ENCODE peak calls at places on chromosomes 1 and 21, in four cellular contexts. H, N, Y and W are unnamed samples.

GRCh38 chr1:14672030-14672429 is 73.5 kb downstream of the KAZN start:
- DNase-seq in Y (no peak), N (no peak), H (no peak), W (no peak)

GRCh38 chr1:10900265-10900651 is 103.8 kb upstream of the CASZ1 start:
- DNase-seq in H (no peak), Y (no peak), N (no peak), W (no peak)

GRCh38 chr1:3049164-3049563 is 19.8 kb upstream of the PRDM16 start:
- DNase-seq in H (no peak), Y (no peak), N (no peak), W (peak)

GRCh38 chr21:19245188-19245580 is 841.6 kb upstream of the TMPRSS15 start:
- DNase-seq in N (no peak), H (no peak), Y (no peak), W (no peak)

GRCh38 chr1:19220991-19221390 is 10.9 kb upstream of the UBR4 start:
- DNase-seq in H (no peak), N (no peak), Y (no peak), W (no peak)

GRCh38 chr21:28069446-28069845 is 923.2 kb downstream of the LTN1 start:
- DNase-seq in H (no peak), Y (no peak), N (no peak), W (no peak)

GRCh38 chr1:234927968-234928635 is 200.5 kb downstream of the TOMM20 start:
- DNase-seq in Y (no peak), H (no peak), N (no peak), W (no peak)

GRCh38 chr1:230901711-230902110 is 33.4 kb upstream of the C1orf198 start:
- DNase-seq in Y (peak), N (no peak), H (no peak), W (no peak)

GRCh38 chr1:3270403-3271245 is 183.8 kb upstream of the ARHGEF16 start:
- DNase-seq in H (no peak), N (no peak), Y (no peak), W (no peak)

GRCh38 chr1:240092301-240093119 is 827 bp downstream of the FMN2 start:
- DNase-seq in H (peak), Y (no peak), N (no peak), W (peak)

GRCh38 chr1:167683641-167684502 is 37.9 kb upstream of the MPZL1 start:
- DNase-seq in H (peak), N (no peak), Y (peak), W (no peak)

GRCh38 chr1:60848583-60849188 is 233.7 kb upstream of the NFIA start:
- DNase-seq in N (no peak), H (no peak), Y (no peak), W (no peak)

GRCh38 chr1:212529211-212529731 is 79.3 kb upstream of the ATF3 start:
- DNase-seq in H (no peak), Y (no peak), N (no peak), W (no peak)

GRCh38 chr1:100027212-100027611 is 57.4 kb downstream of the SLC35A3 start:
- DNase-seq in H (no peak), Y (no peak), N (no peak), W (no peak)

GRCh38 chr1:47707887-47708535 is 270.2 kb downstream of the FOXD2 start:
- DNase-seq in N (no peak), Y (no peak), H (no peak), W (no peak)

GRCh38 chr1:109547412-109548320 is 749 bp upstream of the GNAI3 start:
- DNase-seq in Y (no peak), N (no peak), H (no peak), W (no peak)

GRCh38 chr1:168960595-168960994 is 145.9 kb upstream of the ATP1B1 start:
- DNase-seq in H (no peak), Y (no peak), N (no peak), W (no peak)

GRCh38 chr21:39105836-39106235 is 77.4 kb downstream of the PSMG1 start:
- DNase-seq in Y (no peak), N (no peak), H (no peak), W (no peak)

GRCh38 chr1:116066868-116067563 is 44.2 kb upstream of the MAB21L3 start:
- DNase-seq in H (no peak), Y (no peak), N (no peak), W (no peak)

GRCh38 chr1:243396876-243397275 is 141.0 kb downstream of the SDCCAG8 start:
- DNase-seq in Y (no peak), N (no peak), H (no peak), W (no peak)

GRCh38 chr1:36172017-36172747 is 16.2 kb downstream of the MAP7D1 start:
- DNase-seq in N (no peak), Y (no peak), H (no peak), W (no peak)

GRCh38 chr1:2523891-2524609 is 2.3 kb downstream of the PANK4 start:
- DNase-seq in N (peak), Y (no peak), H (no peak), W (no peak)

GRCh38 chr21:25330266-25330665 is 277.0 kb downstream of the MRPL39 start:
- DNase-seq in Y (no peak), N (no peak), H (no peak), W (no peak)

GRCh38 chr1:2382621-2383361 is 8.6 kb downstream of the MORN1 start:
- DNase-seq in H (peak), N (no peak), Y (no peak), W (no peak)

GRCh38 chr1:198443374-198444233 is 96.9 kb downstream of the ATP6V1G3 start:
- DNase-seq in H (no peak), Y (no peak), N (no peak), W (no peak)

GRCh38 chr1:198849108-198849507 is 210.3 kb downstream of the PTPRC start:
- DNase-seq in N (no peak), Y (no peak), H (no peak), W (no peak)

GRCh38 chr1:226577401-226578180 is 29.0 kb downstream of the STUM start:
- DNase-seq in H (no peak), Y (no peak), N (no peak), W (no peak)

GRCh38 chr1:226293553-226293920 is 15.4 kb downstream of the LIN9 start:
- DNase-seq in H (no peak), Y (no peak), N (no peak), W (no peak)

GRCh38 chr1:119893827-119894700 is 2.3 kb downstream of the ADAM30 start:
- DNase-seq in H (no peak), N (no peak), Y (no peak), W (no peak)

GRCh38 chr1:204102029-204102611 is 29.2 kb downstream of the SOX13 start:
- DNase-seq in N (no peak), Y (no peak), H (no peak), W (no peak)

GRCh38 chr1:97091263-97091662 is 369.7 kb downstream of the PTBP2 start:
- DNase-seq in H (no peak), N (no peak), Y (no peak), W (no peak)

GRCh38 chr1:77888429-77889239 is at the start of gene NEXN:
- DNase-seq in N (no peak), H (peak), Y (peak), W (peak)

GRCh38 chr21:36881223-36881622 is 85.2 kb downstream of the HLCS start:
- DNase-seq in H (no peak), Y (no peak), N (no peak), W (no peak)
- TF ChIP-seq CTCF in H (no peak), Y (no peak), N (no peak), W (no peak)

GRCh38 chr21:37459575-37459974 is 93.0 kb downstream of the DYRK1A start:
- DNase-seq in Y (no peak), N (no peak), H (no peak), W (no peak)

GRCh38 chr21:37461494-37461893 is 94.9 kb downstream of the DYRK1A start:
- DNase-seq in H (no peak), Y (no peak), N (no peak), W (no peak)

GRCh38 chr21:37462087-37462861 is 95.7 kb downstream of the DYRK1A start:
- DNase-seq in H (no peak), Y (no peak), N (no peak), W (no peak)

GRCh38 chr21:37458669-37459276 is 92.2 kb downstream of the DYRK1A start:
- DNase-seq in H (no peak), Y (no peak), N (no peak), W (no peak)

DNA sequence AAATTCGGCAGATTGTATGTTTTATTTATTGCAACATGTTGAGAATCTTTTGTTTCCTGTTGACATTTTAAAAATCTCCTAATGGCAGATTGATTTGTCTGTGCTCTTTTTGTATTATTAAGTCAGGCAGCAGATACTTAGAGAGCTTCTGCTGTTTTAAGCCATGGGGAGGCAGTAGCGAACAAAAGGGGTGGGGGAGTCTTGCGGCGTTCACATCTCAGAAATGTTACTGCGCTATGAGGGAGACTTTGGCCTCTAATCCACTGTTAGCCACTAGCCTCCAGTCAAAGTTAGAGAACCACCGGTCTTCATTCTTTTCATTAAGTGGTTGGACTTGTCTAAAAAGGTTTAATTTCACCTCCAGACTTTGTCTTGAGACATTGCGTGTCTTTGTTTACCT is 93.6 kb downstream of the DYRK1A start:
- DNase-seq in N (no peak), Y (no peak), H (peak), W (no peak)
- TF ChIP-seq CTCF in N (no peak), Y (no peak), H (no peak), W (no peak)

GRCh38 chr1:39799770-39800470 is 11.3 kb upstream of the BMP8B start:
- DNase-seq in N (peak), H (peak), Y (peak), W (peak)
- TF ChIP-seq CTCF in N (peak), H (peak), Y (peak), W (peak)

DNA sequence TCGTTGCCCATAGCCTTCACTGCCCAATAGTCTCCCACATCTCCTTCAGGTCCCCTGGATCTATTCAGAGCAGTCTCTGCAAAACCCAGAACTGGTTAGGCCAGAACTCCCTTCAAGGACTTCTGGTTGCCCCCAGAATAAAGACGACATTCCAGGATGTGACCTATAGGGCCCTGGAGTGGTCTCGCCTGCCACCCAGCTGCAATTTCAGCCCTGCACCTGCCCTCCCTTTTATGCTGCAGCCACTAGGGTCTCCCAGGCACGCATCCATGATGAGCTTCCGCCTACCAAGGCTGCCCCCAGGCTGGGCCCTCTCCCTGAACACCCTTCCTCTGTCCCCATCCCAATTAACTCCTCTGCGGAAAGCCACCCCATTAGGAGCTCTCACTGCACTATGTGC is 7.2 kb upstream of the TSPEAR start:
- DNase-seq in N (no peak), Y (no peak), H (no peak), W (peak)
- TF ChIP-seq CTCF in N (no peak), Y (no peak), H (no peak), W (no peak)